ENCODE peak calls at places on chromosomes 1 and 21, in eight cellular contexts. S, C, J, A, D, K, T and W are unnamed samples.

GRCh38 chr1:2962061-2962460 is 59.2 kb upstream of the ACTRT2 start:
- DNase-seq in A (no peak), S (no peak), K (no peak), D (no peak), J (no peak), T (no peak), C (no peak), W (no peak)

GRCh38 chr1:67338642-67339041 is 31.0 kb downstream of the IL12RB2 start:
- DNase-seq in A (peak; percentile 31), D (no peak), K (no peak), S (no peak), T (no peak), J (no peak), C (peak; percentile 15), W (no peak)

GRCh38 chr1:52562766-52563165 is 9.9 kb upstream of the TUT4 start:
- DNase-seq in C (no peak), S (no peak), J (no peak), D (no peak), A (no peak), K (no peak), T (no peak), W (no peak)

GRCh38 chr1:231381729-231382128 is 40.4 kb downstream of the EGLN1 start:
- DNase-seq in A (no peak), T (no peak), D (no peak), S (no peak), C (no peak), J (no peak), K (no peak), W (peak; percentile 8)

GRCh38 chr1:30756545-30757195 is 904 bp downstream of the LAPTM5 start:
- DNase-seq in K (peak; percentile 84), A (peak; percentile 92), D (peak; percentile 82), C (peak; percentile 82), S (no peak), J (no peak), T (no peak), W (peak; percentile 98)

GRCh38 chr21:16424331-16424749 is 694.6 kb downstream of the USP25 start:
- DNase-seq in C (no peak), S (peak; percentile 4), D (no peak), K (no peak), A (no peak), T (no peak), J (no peak), W (no peak)

GRCh38 chr1:29643281-29643680 is 407.0 kb downstream of the PTPRU start:
- DNase-seq in D (no peak), A (no peak), S (no peak), C (no peak), T (no peak), J (no peak), K (no peak), W (no peak)

GRCh38 chr1:45846931-45847330 is 43.5 kb downstream of the MAST2 start:
- DNase-seq in T (no peak), K (no peak), J (no peak), A (peak; percentile 71), S (no peak), D (no peak), C (peak; percentile 59), W (peak; percentile 47)

GRCh38 chr1:230807551-230808267 is 60.5 kb downstream of the CAPN9 start:
- DNase-seq in D (no peak), K (no peak), T (no peak), A (no peak), S (no peak), J (no peak), C (no peak), W (no peak)

GRCh38 chr21:33682992-33683627 is 40.8 kb downstream of the ITSN1 start:
- DNase-seq in D (peak; percentile 67), A (peak; percentile 87), S (no peak), C (peak; percentile 88), K (peak; percentile 61), T (peak; percentile 90), J (peak; percentile 63), W (no peak)

GRCh38 chr1:216293673-216294072 is 129.6 kb downstream of the USH2A start:
- DNase-seq in A (peak; percentile 1), K (no peak), D (no peak), T (no peak), S (no peak), C (peak; percentile 94), J (no peak), W (no peak)

GRCh38 chr1:33966346-33967141 is 102.7 kb downstream of the HMGB4 start:
- DNase-seq in S (no peak), C (peak; percentile 53), T (no peak), J (no peak), A (peak; percentile 95), D (no peak), K (no peak), W (no peak)

GRCh38 chr1:5728956-5729355 is 263.3 kb downstream of the NPHP4 start:
- DNase-seq in K (no peak), C (no peak), A (no peak), J (peak; percentile 34), T (no peak), D (no peak), S (no peak), W (peak; percentile 59)

GRCh38 chr1:6512245-6512907 is 20.9 kb upstream of the PLEKHG5 start:
- DNase-seq in S (no peak), T (no peak), K (no peak), A (no peak), J (no peak), D (no peak), C (no peak), W (peak; percentile 79)

GRCh38 chr1:64319985-64320384 is 116.6 kb downstream of the UBE2U start:
- DNase-seq in C (no peak), T (no peak), J (no peak), K (no peak), A (no peak), D (no peak), S (no peak), W (no peak)

GRCh38 chr1:239555350-239555749 is 169.0 kb downstream of the CHRM3 start:
- DNase-seq in C (no peak), S (no peak), J (no peak), D (no peak), A (no peak), T (no peak), K (no peak), W (no peak)

GRCh38 chr1:225919906-225920305 is 4.1 kb downstream of the PYCR2 start:
- DNase-seq in A (peak; percentile 83), D (no peak), S (peak; percentile 91), C (peak; percentile 77), J (peak; percentile 49), K (peak; percentile 61), T (no peak), W (peak; percentile 95)

GRCh38 chr1:55531644-55532043 is 316.5 kb upstream of the USP24 start:
- DNase-seq in C (no peak), D (no peak), A (peak; percentile 47), K (no peak), J (no peak), S (no peak), T (no peak), W (peak; percentile 76)
- H3K4me2 ChIP-seq in C (no peak overlapping the region), D (no peak overlapping the region), A (no peak overlapping the region), K (no peak overlapping the region), J (no peak overlapping the region), S (no peak overlapping the region), T (no peak overlapping the region), W (no peak overlapping the region)

DNA sequence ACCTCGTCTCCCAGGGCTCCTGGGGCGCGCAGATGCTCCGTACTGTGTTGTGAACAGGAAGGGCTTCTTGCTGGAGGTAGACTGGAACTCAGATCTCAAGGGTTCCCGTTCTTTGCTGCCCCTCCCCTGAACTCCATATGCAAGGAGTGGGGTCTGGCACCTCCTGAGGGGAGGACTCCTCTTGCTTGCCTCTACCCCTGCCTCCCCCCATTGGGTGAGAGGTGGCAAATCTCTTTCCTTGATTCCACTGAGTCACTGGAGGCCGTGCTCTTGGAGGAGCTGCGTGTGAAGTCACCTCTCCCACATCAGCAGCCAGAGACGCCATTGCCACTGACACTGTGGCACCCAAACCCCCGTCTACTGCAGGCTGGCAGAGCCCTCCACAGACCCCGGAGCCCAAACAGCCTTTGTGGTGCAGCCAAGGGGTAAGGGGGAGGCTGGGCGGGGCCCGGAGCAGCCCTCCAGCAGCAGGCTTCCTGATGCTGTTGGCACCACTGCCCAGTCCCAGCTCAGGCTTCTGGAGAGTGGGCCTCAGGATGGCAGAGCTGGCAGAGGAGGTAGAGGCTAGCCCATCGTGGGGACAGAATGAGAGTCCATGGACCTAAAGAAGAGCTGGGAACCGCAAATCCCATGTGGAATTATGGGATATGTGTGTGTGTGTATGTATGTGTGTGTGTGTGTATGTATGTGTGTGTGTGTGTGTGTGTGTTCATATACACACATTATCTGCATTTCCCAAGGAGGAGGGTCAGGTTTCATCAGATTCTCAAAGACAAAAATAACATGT is 104.9 kb upstream of the RUNX3 start:
- DNase-seq in D (no peak), J (no peak), A (no peak), K (no peak), S (no peak), C (no peak), T (no peak), W (peak; percentile 8)
- H3K4me2 ChIP-seq in D (no peak overlapping the region), J (no peak overlapping the region), A (no peak overlapping the region), K (no peak overlapping the region), S (no peak overlapping the region), C (no peak overlapping the region), T (no peak overlapping the region), W (no peak overlapping the region)

DNA sequence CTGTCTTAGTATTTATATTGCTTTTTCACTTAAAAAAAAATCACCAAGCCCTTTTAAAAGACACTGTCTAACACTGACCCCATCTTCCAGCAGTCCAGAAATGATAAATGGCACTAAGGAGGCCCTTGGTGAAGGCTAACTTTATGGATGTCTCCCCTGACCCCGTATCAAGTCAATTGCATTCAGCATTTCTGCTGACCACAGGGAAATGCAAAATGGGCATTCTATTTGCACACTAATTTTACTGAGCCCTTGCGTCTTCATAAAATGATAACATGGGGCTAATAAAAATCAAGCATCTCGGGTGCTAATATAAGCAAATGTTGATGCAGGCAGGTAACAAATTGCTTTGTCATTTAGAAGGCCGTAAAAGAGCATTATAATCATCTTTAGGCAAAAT is 110.9 kb downstream of the BEND5 start:
- DNase-seq in S (no peak), T (no peak), D (no peak), C (no peak), K (no peak), A (no peak), J (no peak), W (no peak)
- H3K4me2 ChIP-seq in S (no peak overlapping the region), T (no peak overlapping the region), D (no peak overlapping the region), C (no peak overlapping the region), K (no peak overlapping the region), A (no peak overlapping the region), J (no peak overlapping the region), W (no peak overlapping the region)

GRCh38 chr1:51423098-51423821 is 92.9 kb upstream of the TTC39A start:
- DNase-seq in K (no peak), T (no peak), J (no peak), A (peak; percentile 55), S (no peak), C (peak; percentile 58), D (peak; percentile 76), W (no peak)

GRCh38 chr1:51425273-51425672 is 93.8 kb downstream of the EPS15 start:
- DNase-seq in C (no peak), J (no peak), D (no peak), S (no peak), A (no peak), K (no peak), T (no peak), W (no peak)

GRCh38 chr1:51422367-51423097 is 92.2 kb upstream of the TTC39A start:
- DNase-seq in J (no peak), C (no peak), S (no peak), A (no peak), K (no peak), D (no peak), T (no peak), W (no peak)

GRCh38 chr1:51420867-51421627 is 90.7 kb upstream of the TTC39A start:
- DNase-seq in T (no peak), S (no peak), A (no peak), D (no peak), C (no peak), K (no peak), J (no peak), W (no peak)

GRCh38 chr1:51421961-51422360 is 91.6 kb upstream of the TTC39A start:
- DNase-seq in T (peak; percentile 48), C (peak; percentile 82), D (peak; percentile 53), J (peak; percentile 45), K (no peak), A (peak; percentile 78), S (peak; percentile 65), W (no peak)
- H3K4me2 ChIP-seq in T (no peak overlapping the region), C (peak overlapping the region; percentile 62), D (no peak overlapping the region), J (peak overlapping the region; percentile 4), K (no peak overlapping the region), A (peak overlapping the region; percentile 71), S (peak overlapping the region; percentile 38), W (no peak overlapping the region)